ENCODE peak calls at places on chromosomes 2 and 18, in nine cellular contexts. H, X, I, N, J, L, K, C and A are unnamed samples.

GRCh38 chr2:56184500-56184996 is 758 bp downstream of the CCDC85A start:
- DNase-seq in K (no peak), N (no peak), C (no peak), L (no peak), X (no peak), I (no peak), H (no peak), J (no peak), A (peak)

GRCh38 chr18:40035951-40036350 is 1919.1 kb upstream of the PIK3C3 start:
- DNase-seq in H (no peak), X (no peak), K (no peak), L (no peak), I (no peak), N (no peak), J (no peak), C (no peak), A (no peak)

GRCh38 chr2:74857725-74858124 is 23.8 kb downstream of the HK2 start:
- DNase-seq in H (no peak), N (no peak), K (no peak), J (no peak), X (no peak), C (no peak), L (no peak), I (no peak), A (peak)

GRCh38 chr2:68196120-68196716 is 38.5 kb downstream of the PNO1 start:
- DNase-seq in N (no peak), L (peak), X (no peak), J (no peak), K (peak), I (no peak), C (no peak), H (no peak), A (no peak)

GRCh38 chr2:240913810-240914644 is 7.9 kb downstream of the CROCC2 start:
- DNase-seq in J (peak), H (peak), I (peak), L (no peak), N (peak), C (no peak), X (peak), K (peak), A (peak)

GRCh38 chr2:180959787-180960186 is 20.6 kb upstream of the UBE2E3 start:
- DNase-seq in X (no peak), L (no peak), C (no peak), K (no peak), H (no peak), N (no peak), J (no peak), I (no peak), A (no peak)

GRCh38 chr18:64438178-64438577 is 289.3 kb upstream of the LINC00305 start:
- DNase-seq in N (no peak), J (no peak), C (no peak), X (no peak), K (no peak), H (no peak), I (no peak), L (no peak), A (no peak)

GRCh38 chr2:230134496-230135073 is 65.9 kb upstream of the SLC16A14 start:
- DNase-seq in K (no peak), J (no peak), X (no peak), L (no peak), N (peak), H (no peak), C (no peak), I (no peak), A (no peak)

GRCh38 chr2:2940061-2940460 is 437.6 kb downstream of the EIPR1 start:
- DNase-seq in I (no peak), X (no peak), L (no peak), J (no peak), C (no peak), N (no peak), K (no peak), H (no peak), A (no peak)

GRCh38 chr2:207935991-207936370 is 89.3 kb downstream of the PLEKHM3 start:
- DNase-seq in X (no peak), H (no peak), C (no peak), I (no peak), K (no peak), L (no peak), N (no peak), J (no peak), A (no peak)

GRCh38 chr2:178273787-178274360 is 79.6 kb downstream of the OSBPL6 start:
- DNase-seq in H (no peak), K (no peak), L (no peak), C (no peak), I (no peak), X (no peak), N (no peak), J (no peak), A (no peak)

GRCh38 chr2:234240917-234241316 is 190.4 kb downstream of the SPP2 start:
- DNase-seq in L (no peak), J (no peak), X (no peak), C (no peak), H (no peak), K (no peak), I (no peak), N (no peak), A (no peak)

GRCh38 chr2:233821709-233822100 is 32.6 kb downstream of the HJURP start:
- DNase-seq in H (no peak), C (no peak), K (no peak), L (no peak), J (no peak), I (no peak), N (no peak), X (no peak), A (peak)

GRCh38 chr2:3970791-3971190 is 267.4 kb downstream of the DCDC2C start:
- DNase-seq in I (no peak), N (no peak), X (no peak), L (no peak), C (no peak), H (no peak), J (no peak), K (no peak), A (no peak)

GRCh38 chr2:203996692-203997091 is 60.1 kb downstream of the ICOS start:
- DNase-seq in I (no peak), N (no peak), J (no peak), C (no peak), K (no peak), X (no peak), L (no peak), H (no peak), A (no peak)